ENCODE peak calls at places on chromosomes 6 and 20, in seven cellular contexts. Q, W, C, A, L, B and R are unnamed samples.

GRCh38 chr20:47174844-47175243 is 181.7 kb downstream of the ZMYND8 start:
- DNase-seq in Q (no peak), W (no peak), C (no peak), A (no peak), L (no peak), B (no peak), R (no peak)

GRCh38 chr6:50655848-50656453 is 57.4 kb upstream of the TFAP2D start:
- DNase-seq in Q (no peak), W (no peak), C (no peak), A (no peak), L (no peak), B (no peak), R (no peak)

GRCh38 chr20:62123450-62124118 is 1.3 kb downstream of the LSM14B start:
- DNase-seq in Q (no peak), W (no peak), C (no peak), A (no peak), L (no peak), B (no peak), R (no peak)

GRCh38 chr20:48769111-48769879 is 58.5 kb downstream of the PREX1 start:
- DNase-seq in Q (no peak), W (no peak), C (no peak), A (no peak), L (no peak), B (no peak), R (no peak)

GRCh38 chr6:41836022-41836659 is 48.6 kb downstream of the TOMM6 start:
- DNase-seq in Q (no peak), W (no peak), C (no peak), A (no peak), L (no peak), B (no peak), R (no peak)

GRCh38 chr6:29502597-29502996 is 14.8 kb upstream of the MAS1L start:
- DNase-seq in Q (no peak), W (no peak), C (no peak), A (no peak), L (no peak), B (no peak), R (no peak)

GRCh38 chr6:158559338-158559894 is 475 bp upstream of the TMEM181 start:
- DNase-seq in Q (no peak), W (no peak), C (no peak), A (no peak), L (no peak), B (no peak), R (no peak)

GRCh38 chr20:50678213-50678898 is 13.0 kb downstream of the RIPOR3 start:
- DNase-seq in Q (no peak), W (no peak), C (no peak), A (no peak), L (no peak), B (no peak), R (no peak)

GRCh38 chr6:68497927-68498326 is 137.2 kb upstream of the ADGRB3 start:
- DNase-seq in Q (no peak), W (no peak), C (no peak), A (no peak), L (no peak), B (no peak), R (no peak)

GRCh38 chr6:167925011-167925410 is 72.5 kb upstream of the KIF25 start:
- DNase-seq in Q (no peak), W (no peak), C (no peak), A (no peak), L (no peak), B (no peak), R (no peak)

GRCh38 chr6:111922454-111923297 is 49.4 kb upstream of the FYN start:
- DNase-seq in Q (no peak), W (no peak), C (no peak), A (peak), L (no peak), B (peak), R (no peak)

GRCh38 chr20:63079971-63080370 is 73.2 kb upstream of the BHLHE23 start:
- DNase-seq in Q (no peak), W (no peak), C (no peak), A (no peak), L (no peak), B (no peak), R (no peak)

GRCh38 chr20:38628580-38629470 is 27.2 kb downstream of the ARHGAP40 start:
- DNase-seq in Q (no peak), W (no peak), C (no peak), A (no peak), L (no peak), B (no peak), R (no peak)

GRCh38 chr6:116267879-116268588 is 11.7 kb downstream of the TSPYL1 start:
- DNase-seq in Q (no peak), W (no peak), C (no peak), A (no peak), L (no peak), B (no peak), R (no peak)

GRCh38 chr20:33338465-33339258 is 55.6 kb downstream of the BPIFB1 start:
- DNase-seq in Q (no peak), W (no peak), C (no peak), A (no peak), L (no peak), B (no peak), R (no peak)

GRCh38 chr6:134063966-134064445 is 11.6 kb upstream of the SLC2A12 start:
- DNase-seq in Q (peak), W (peak), C (peak), A (peak), L (peak), B (peak), R (peak)

GRCh38 chr6:96675617-96676016 is 112.7 kb downstream of the FHL5 start:
- DNase-seq in Q (no peak), W (no peak), C (no peak), A (no peak), L (no peak), B (peak), R (no peak)

GRCh38 chr6:30741789-30742315 is 635 bp downstream of the FLOT1 start:
- DNase-seq in Q (no peak), W (no peak), C (no peak), A (no peak), L (no peak), B (no peak), R (no peak)

GRCh38 chr20:22770240-22770800 is 185.9 kb upstream of the FOXA2 start:
- DNase-seq in Q (no peak), W (no peak), C (no peak), A (no peak), L (no peak), B (no peak), R (no peak)

GRCh38 chr6:10591411-10592160 is 70.4 kb downstream of the GCNT2 start:
- DNase-seq in Q (no peak), W (no peak), C (no peak), A (no peak), L (no peak), B (no peak), R (no peak)

GRCh38 chr6:78561015-78561414 is 306.3 kb upstream of the IRAK1BP1 start:
- DNase-seq in Q (no peak), W (no peak), C (no peak), A (no peak), L (no peak), B (no peak), R (no peak)

GRCh38 chr20:34410331-34410730 is 47.3 kb downstream of the ITCH start:
- DNase-seq in Q (no peak), W (no peak), C (no peak), A (peak), L (no peak), B (no peak), R (no peak)

GRCh38 chr6:136886110-136886509 is 36.0 kb upstream of the SLC35D3 start:
- DNase-seq in Q (no peak), W (no peak), C (no peak), A (no peak), L (no peak), B (no peak), R (no peak)

GRCh38 chr20:7843613-7844012 is 96.6 kb downstream of the HAO1 start:
- DNase-seq in Q (no peak), W (no peak), C (no peak), A (no peak), L (no peak), B (no peak), R (peak)

GRCh38 chr20:58550661-58551060 is 35.5 kb upstream of the APCDD1L start:
- DNase-seq in Q (no peak), W (no peak), C (no peak), A (no peak), L (no peak), B (no peak), R (no peak)

GRCh38 chr6:34955447-34955846 is 66.4 kb downstream of the ANKS1A start:
- DNase-seq in Q (peak), W (no peak), C (no peak), A (no peak), L (no peak), B (no peak), R (no peak)

GRCh38 chr20:7003598-7003997 is 236.1 kb downstream of the BMP2 start:
- DNase-seq in Q (no peak), W (no peak), C (no peak), A (no peak), L (no peak), B (no peak), R (no peak)

GRCh38 chr20:1164871-1165270 is 19.9 kb downstream of the TMEM74B start:
- DNase-seq in Q (no peak), W (no peak), C (no peak), A (no peak), L (no peak), B (no peak), R (no peak)

GRCh38 chr20:51285684-51286083 is 256.8 kb downstream of the NFATC2 start:
- DNase-seq in Q (no peak), W (no peak), C (no peak), A (no peak), L (no peak), B (no peak), R (no peak)

GRCh38 chr6:48883116-48883515 is 579.9 kb downstream of the MMUT start:
- DNase-seq in Q (no peak), W (no peak), C (no peak), A (no peak), L (no peak), B (no peak), R (no peak)